ENCODE peak calls at places on chromosome 5, in ten cellular contexts. I is stimulated activated CD8-positive, alpha-beta memory T cell treated with anti-CD3 and anti-CD28 coated beads, Interleukin-4, amount 100 ng/mL, for 1 hour; Y is anterior cingulate cortex; V is fibroblast of lung; B is stimulated activated CD4-positive, alpha-beta T cell treated with anti-CD3 and anti-CD28 coated beads, TNF-alpha, amount 100 ng/mL, for 1 hour; J is IMR-90; A is activated T-helper 1 cell treated with Interleukin-2 at 50 U/mL for 16 hours; K is endothelial cell; E is T-helper 17 cell; Q is left ventricle myocardium inferior. G is an unnamed sample.

GRCh38 chr5:148740966-148741742 is 85.3 kb upstream of the ADRB2 start:
- DNase-seq in K (no peak), Y (no peak), V (peak), A (no peak), J (peak), B (no peak), E (no peak), Q (no peak), I (no peak), G (no peak)

GRCh38 chr5:109911731-109912130 is 222.0 kb downstream of the MAN2A1 start:
- DNase-seq in K (no peak), B (no peak), A (no peak), Q (no peak), J (peak), I (no peak), E (no peak), Y (no peak), V (peak), G (no peak)

GRCh38 chr5:112551437-112552018 is 132.5 kb upstream of the EPB41L4A start:
- DNase-seq in J (peak), Q (no peak), V (peak), Y (peak), A (no peak), I (no peak), K (peak), E (peak), B (no peak), G (no peak)

GRCh38 chr5:9265391-9266287 is 280.2 kb downstream of the SEMA5A start:
- DNase-seq in A (no peak), V (peak), Y (no peak), K (no peak), I (no peak), Q (peak), J (peak), E (no peak), B (no peak), G (no peak)

GRCh38 chr5:148687427-148687826 is 33.1 kb upstream of the HTR4 start:
- DNase-seq in E (no peak), J (peak), K (peak), A (no peak), Q (no peak), Y (no peak), I (no peak), V (peak), B (no peak), G (no peak)

GRCh38 chr5:173627860-173628392 is 11.5 kb upstream of the BOD1 start:
- DNase-seq in J (no peak), K (no peak), Y (peak), E (no peak), I (no peak), B (no peak), V (no peak), A (no peak), Q (no peak), G (no peak)

GRCh38 chr5:153445875-153446567 is 44.4 kb upstream of the GRIA1 start:
- DNase-seq in I (no peak), A (no peak), V (peak), Q (no peak), Y (no peak), J (no peak), B (no peak), E (no peak), K (no peak), G (no peak)

GRCh38 chr5:102958481-102959011 is 161.4 kb downstream of the GIN1 start:
- DNase-seq in B (no peak), Q (no peak), E (no peak), Y (no peak), J (peak), I (no peak), V (peak), A (no peak), K (no peak), G (no peak)

GRCh38 chr5:7628820-7629219 is 222.1 kb downstream of the CFAP90 start:
- DNase-seq in K (no peak), V (no peak), Y (no peak), A (no peak), E (no peak), J (no peak), I (no peak), Q (no peak), B (no peak), G (no peak)

GRCh38 chr5:4651811-4652565 is 488.1 kb upstream of the ADAMTS16 start:
- DNase-seq in J (no peak), V (no peak), B (no peak), K (no peak), I (no peak), Y (no peak), A (no peak), E (no peak), Q (no peak), G (no peak)

G was measured in cortex of kidney.